ENCODE peak calls at places on chromosomes 3 and 15, in six cellular contexts. J is psoas muscle, V is AG04450, P is PC-3, S is fibroblast of pulmonary artery, B is foreskin fibroblast. T is an unnamed sample.

GRCh38 chr3:188003188-188004171 is 150.5 kb upstream of the LPP start:
- DNase-seq in J (no peak), V (no peak), P (peak), S (no peak), B (no peak), T (peak)

GRCh38 chr15:29403778-29404177 is 134.2 kb upstream of the NSMCE3 start:
- DNase-seq in J (no peak), V (no peak), P (peak), S (no peak), B (no peak), T (no peak)

GRCh38 chr3:181756645-181757044 is 44.9 kb downstream of the SOX2 start:
- DNase-seq in J (no peak), V (no peak), P (no peak), S (no peak), B (no peak), T (peak)

GRCh38 chr3:64049136-64049535 is 25.8 kb upstream of the PSMD6 start:
- DNase-seq in J (no peak), V (no peak), P (peak), S (peak), B (peak), T (peak)

GRCh38 chr15:99101501-99101900 is 3.4 kb upstream of the SYNM start:
- DNase-seq in J (no peak), V (no peak), P (no peak), S (no peak), B (no peak), T (no peak)

GRCh38 chr3:185215873-185216586 is 37.8 kb downstream of the EHHADH start:
- DNase-seq in J (no peak), V (no peak), P (peak), S (peak), B (peak), T (peak)

GRCh38 chr15:48072941-48073340 is 47.8 kb upstream of the SLC24A5 start:
- DNase-seq in J (no peak), V (no peak), P (no peak), S (no peak), B (no peak), T (no peak)

GRCh38 chr3:120524171-120524923 is 71.8 kb upstream of the NDUFB4 start:
- DNase-seq in J (no peak), V (no peak), P (peak), S (peak), B (peak), T (peak)

GRCh38 chr3:183327343-183327742 is 74.3 kb downstream of the B3GNT5 start:
- DNase-seq in J (no peak), V (no peak), P (no peak), S (no peak), B (no peak), T (no peak)

GRCh38 chr3:83496459-83496858 is 1462.3 kb upstream of the CADM2 start:
- DNase-seq in J (no peak), V (no peak), P (no peak), S (no peak), B (no peak), T (no peak)

GRCh38 chr15:91694131-91694828 is 159.2 kb upstream of the SLCO3A1 start:
- DNase-seq in J (peak), V (no peak), P (no peak), S (peak), B (no peak), T (no peak)

GRCh38 chr3:71389911-71390573 is 193.5 kb downstream of the FOXP1 start:
- DNase-seq in J (peak), V (no peak), P (peak), S (peak), B (peak), T (peak)

GRCh38 chr3:10321630-10322354 is 880 bp upstream of the SEC13 start:
- DNase-seq in J (no peak), V (no peak), P (no peak), S (no peak), B (no peak), T (no peak)

GRCh38 chr3:10320320-10320677 is 613 bp downstream of the SEC13 start:
- DNase-seq in J (no peak), V (no peak), P (no peak), S (no peak), B (no peak), T (peak)

GRCh38 chr3:10319804-10320203 is 1.1 kb downstream of the SEC13 start:
- DNase-seq in J (no peak), V (no peak), P (no peak), S (no peak), B (no peak), T (no peak)

GRCh38 chr3:10319251-10319650 is 1.7 kb downstream of the SEC13 start:
- DNase-seq in J (no peak), V (no peak), P (no peak), S (no peak), B (no peak), T (no peak)

GRCh38 chr3:10322355-10322715 is 1.4 kb upstream of the SEC13 start:
- DNase-seq in J (no peak), V (no peak), P (peak), S (no peak), B (no peak), T (peak)
- TF ChIP-seq CTCF in J (peak), V (peak), P (peak), S (peak), B (peak), T (peak)

DNA sequence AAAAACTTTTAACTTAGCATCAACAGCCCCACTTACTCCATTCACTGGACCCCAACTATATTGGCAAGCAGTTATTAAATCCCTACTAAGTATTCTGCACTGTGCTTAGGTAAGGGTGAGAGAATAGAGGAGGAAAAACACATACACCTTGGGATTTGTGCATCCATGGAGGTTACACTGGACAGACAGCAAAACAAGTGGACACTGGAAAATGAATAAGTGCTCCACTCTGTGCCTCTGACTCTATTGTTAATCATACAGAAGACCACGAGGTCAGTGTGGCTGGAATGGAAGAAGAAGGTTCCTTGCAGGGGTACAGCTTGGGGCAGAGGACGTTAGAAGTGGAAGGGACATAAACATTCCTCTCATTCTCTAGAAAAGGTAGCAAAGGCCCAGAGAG is 3.2 kb downstream of the ADCY5 start:
- DNase-seq in J (no peak), V (no peak), P (no peak), S (no peak), B (no peak), T (no peak)
- H3K4me3 ChIP-seq in J (peak), V (no peak), P (no peak), S (no peak), B (no peak), T (no peak)

DNA sequence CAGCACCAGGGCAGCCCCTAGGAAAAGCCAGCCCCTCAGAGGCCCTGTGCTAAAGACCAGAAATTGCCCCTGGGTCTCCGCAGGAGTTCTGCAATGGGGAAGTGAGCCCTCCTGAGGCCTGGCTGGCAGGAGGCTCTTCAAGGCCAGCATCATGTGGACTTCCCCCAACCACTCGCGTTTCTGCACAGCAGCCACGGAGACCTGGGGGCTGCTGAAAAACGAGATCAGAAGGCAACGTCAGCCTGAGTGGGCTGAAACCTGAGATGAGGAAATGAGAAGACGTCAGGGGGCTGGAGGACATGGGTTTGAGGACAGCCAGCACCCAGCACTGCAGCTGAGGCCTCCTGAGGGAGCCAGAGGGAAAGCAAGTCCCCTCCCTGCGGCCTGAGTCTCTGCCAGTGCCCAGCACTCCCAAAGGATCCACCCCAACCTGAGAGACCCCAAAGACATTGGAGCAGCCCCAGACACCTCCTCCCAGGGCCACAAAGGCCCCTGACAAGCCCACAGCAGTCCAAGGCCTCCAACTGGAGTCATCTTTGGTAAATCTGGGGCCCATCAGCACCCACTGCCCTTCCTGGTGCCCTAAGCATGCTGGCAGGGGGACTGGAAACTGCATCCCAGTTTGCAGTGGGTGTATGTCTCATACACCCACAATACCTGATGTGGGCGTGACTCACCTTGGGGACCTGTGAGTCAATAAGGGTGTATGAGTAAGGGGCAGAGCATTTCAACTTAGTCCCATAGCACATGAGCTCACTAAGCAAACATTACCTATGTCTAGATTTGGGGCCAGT is 29.2 kb upstream of the CYP11A1 start:
- DNase-seq in J (no peak), V (no peak), P (peak), S (no peak), B (peak), T (peak)
- TF ChIP-seq CTCF in J (no peak), V (no peak), P (peak), S (no peak), B (no peak), T (no peak)

GRCh38 chr15:40845036-40845435 is 1.2 kb downstream of the SPINT1 start:
- DNase-seq in J (no peak), V (no peak), P (no peak), S (no peak), B (no peak), T (peak)

GRCh38 chr15:40846846-40847224 is 3.0 kb downstream of the SPINT1 start:
- DNase-seq in J (no peak), V (no peak), P (peak), S (no peak), B (no peak), T (peak)

GRCh38 chr15:40843885-40844542 is at the start of gene SPINT1:
- DNase-seq in J (no peak), V (no peak), P (peak), S (no peak), B (no peak), T (peak)

GRCh38 chr15:40844543-40844981 is 714 bp downstream of the SPINT1 start:
- DNase-seq in J (peak), V (no peak), P (peak), S (no peak), B (no peak), T (peak)

DNA sequence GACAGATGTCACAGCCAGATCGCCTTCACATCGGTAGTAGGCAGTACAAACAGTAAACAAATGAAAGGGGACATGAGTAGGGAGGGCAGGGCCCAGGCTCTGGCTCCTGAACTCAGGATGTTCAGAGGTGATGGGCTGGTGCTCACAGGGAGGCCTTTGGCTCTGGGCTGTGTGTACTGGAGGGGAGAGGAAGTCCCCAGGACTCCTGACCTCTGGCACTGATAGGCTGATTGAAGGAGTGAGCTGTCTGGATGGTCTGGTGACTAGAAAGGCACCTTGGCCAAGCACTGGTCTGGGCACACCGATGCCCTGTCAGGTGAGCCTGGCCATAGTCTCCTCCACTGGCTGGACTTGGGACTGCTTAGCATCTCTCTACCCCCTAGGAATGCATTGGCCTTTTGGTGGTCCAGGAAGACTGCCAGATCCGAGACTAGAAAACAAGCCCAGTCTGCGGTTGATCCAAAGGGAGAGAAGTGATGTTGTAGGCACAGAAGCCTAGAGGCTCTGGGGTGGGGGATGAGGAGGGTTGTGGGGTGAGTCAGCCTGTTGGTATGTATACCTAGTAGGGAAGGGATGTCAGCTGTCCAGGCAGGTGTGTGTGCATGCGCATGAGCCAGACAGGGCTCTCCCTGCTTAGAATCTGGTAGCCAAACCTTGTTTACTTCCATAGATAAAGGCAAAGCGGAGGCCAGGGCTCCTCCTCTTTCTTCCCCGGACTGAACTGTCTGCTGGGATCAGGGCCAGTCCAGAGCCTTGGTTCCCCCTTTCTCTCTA is 1.9 kb downstream of the SPINT1 start:
- DNase-seq in J (no peak), V (no peak), P (peak), S (no peak), B (no peak), T (peak)
- H3K4me3 ChIP-seq in J (no peak), V (no peak), P (peak), S (no peak), B (no peak), T (peak)

GRCh38 chr15:81544385-81544784 is 170.4 kb upstream of the TMC3 start:
- DNase-seq in J (no peak), V (no peak), P (no peak), S (no peak), B (no peak), T (no peak)

GRCh38 chr15:81548350-81549116 is 174.5 kb upstream of the TMC3 start:
- DNase-seq in J (no peak), V (no peak), P (peak), S (no peak), B (no peak), T (peak)

DNA sequence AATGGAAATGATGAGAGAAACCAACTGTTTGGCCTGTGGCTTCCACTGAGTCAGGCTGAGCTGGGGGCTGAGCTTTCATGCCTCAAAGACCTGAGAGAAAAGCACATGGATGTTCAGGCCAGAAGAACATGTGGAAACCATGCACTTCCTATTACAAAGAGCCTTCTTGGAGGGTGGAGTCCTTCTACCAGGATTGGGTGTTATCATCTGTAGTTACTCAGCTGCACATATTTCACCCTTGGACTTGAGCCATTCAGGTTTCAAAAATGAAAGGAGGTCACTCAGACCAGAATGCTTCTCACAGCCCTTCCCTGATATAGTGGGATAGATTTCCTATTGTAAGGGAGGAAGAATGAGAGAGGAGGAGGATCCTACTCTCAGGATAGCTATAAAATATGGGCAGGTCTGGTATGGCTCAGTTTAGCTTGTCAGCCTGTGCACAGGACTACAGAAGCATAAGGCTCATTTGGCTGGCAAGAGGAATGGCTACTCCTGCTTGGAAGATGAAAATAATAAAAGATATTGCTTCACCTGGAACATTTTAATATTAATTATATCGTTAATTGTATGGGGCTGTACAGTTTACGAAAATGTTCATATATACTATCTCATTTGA is 173.6 kb upstream of the TMC3 start:
- DNase-seq in J (no peak), V (no peak), P (no peak), S (no peak), B (no peak), T (no peak)
- TF ChIP-seq CTCF in J (no peak), V (no peak), P (no peak), S (no peak), B (no peak), T (no peak)

GRCh38 chr3:18531662-18532061 is 106.5 kb upstream of the SATB1 start:
- DNase-seq in J (no peak), V (no peak), P (no peak), S (no peak), B (no peak), T (no peak)

DNA sequence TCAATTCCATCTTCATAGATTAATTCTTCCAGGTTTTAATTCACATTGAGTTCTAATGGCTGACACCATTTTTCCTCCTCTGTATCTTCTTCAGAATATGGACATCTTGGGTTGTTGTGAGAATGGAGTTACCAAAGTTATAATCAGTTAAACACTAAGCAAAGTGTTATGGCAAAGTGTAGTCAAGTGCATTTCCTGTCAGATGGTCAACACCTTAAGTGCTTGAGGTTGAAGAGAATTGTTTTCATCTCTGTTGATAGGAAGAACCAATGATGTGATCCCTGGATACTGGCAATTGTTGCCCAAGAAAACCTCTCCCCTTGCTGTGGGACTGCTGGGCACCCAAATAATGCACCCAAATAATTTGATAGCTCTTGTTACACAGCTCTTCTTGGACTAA is 102.6 kb upstream of the SATB1 start:
- DNase-seq in J (no peak), V (no peak), P (no peak), S (no peak), B (no peak), T (no peak)
- H3K4me3 ChIP-seq in J (no peak), V (no peak), P (no peak), S (no peak), B (no peak), T (no peak)

GRCh38 chr3:147390589-147391569 is 15.5 kb downstream of the ZIC4 start:
- DNase-seq in J (no peak), V (no peak), P (no peak), S (no peak), B (no peak), T (no peak)
- TF ChIP-seq CTCF in J (no peak), V (no peak), P (no peak), S (no peak), B (no peak), T (no peak)

GRCh38 chr3:58013973-58014649 is 5.9 kb downstream of the FLNB start:
- DNase-seq in J (peak), V (peak), P (no peak), S (peak), B (peak), T (no peak)
- H3K4me3 ChIP-seq in J (no peak), V (peak), P (no peak), S (no peak), B (no peak), T (no peak)

T was measured in epithelial cell of esophagus.